ENCODE peak calls at places on chromosomes 12 and 14, in eight cellular contexts. One of them, this sample, is unnamed. For H3K4me1, the result is how much of the 10 kb centered on the place peaks cover.

GRCh38 chr14:91390165-91390778 is 27.3 kb downstream of the CCDC88C start:
- DNase-seq in tibial artery: no peak
- DNase-seq in left ventricle myocardium inferior: no peak
- DNase-seq in ovary: no peak
- DNase-seq in stomach: no peak
- DNase-seq in upper lobe of right lung: no peak
- DNase-seq in psoas muscle: no peak
- DNase-seq in lung: no peak
- DNase-seq in this sample: no peak

GRCh38 chr12:67698711-67699603 is 50.4 kb downstream of the DYRK2 start:
- DNase-seq in tibial artery: no peak
- DNase-seq in left ventricle myocardium inferior: no peak
- DNase-seq in ovary: no peak
- DNase-seq in psoas muscle: no peak
- DNase-seq in upper lobe of right lung: no peak
- DNase-seq in stomach: no peak
- DNase-seq in lung: no peak
- DNase-seq in this sample: no peak

GRCh38 chr14:29240046-29240445 is 473.5 kb downstream of the FOXG1 start:
- DNase-seq in lung: no peak
- DNase-seq in ovary: no peak
- DNase-seq in psoas muscle: no peak
- DNase-seq in stomach: no peak
- DNase-seq in left ventricle myocardium inferior: no peak
- DNase-seq in upper lobe of right lung: no peak
- DNase-seq in tibial artery: no peak
- DNase-seq in this sample: no peak

GRCh38 chr12:13211191-13211858 is 14.8 kb downstream of the EMP1 start:
- DNase-seq in psoas muscle: no peak
- DNase-seq in left ventricle myocardium inferior: no peak
- DNase-seq in stomach: no peak
- DNase-seq in ovary: no peak
- DNase-seq in upper lobe of right lung: no peak
- DNase-seq in lung: no peak
- DNase-seq in tibial artery: no peak
- DNase-seq in this sample: no peak

GRCh38 chr12:26153421-26154154 is 28.8 kb upstream of the BHLHE41 start:
- DNase-seq in ovary: peak
- DNase-seq in upper lobe of right lung: no peak
- DNase-seq in lung: no peak
- DNase-seq in tibial artery: no peak
- DNase-seq in stomach: no peak
- DNase-seq in psoas muscle: no peak
- DNase-seq in left ventricle myocardium inferior: no peak
- DNase-seq in this sample: peak

GRCh38 chr12:79294590-79294989 is 396.2 kb downstream of the PAWR start:
- DNase-seq in ovary: no peak
- DNase-seq in upper lobe of right lung: no peak
- DNase-seq in stomach: no peak
- DNase-seq in left ventricle myocardium inferior: no peak
- DNase-seq in lung: no peak
- DNase-seq in psoas muscle: no peak
- DNase-seq in tibial artery: no peak
- DNase-seq in this sample: no peak

GRCh38 chr12:131536337-131536736 is 174.6 kb upstream of the SFSWAP start:
- DNase-seq in ovary: no peak
- DNase-seq in stomach: no peak
- DNase-seq in left ventricle myocardium inferior: no peak
- DNase-seq in upper lobe of right lung: no peak
- DNase-seq in tibial artery: no peak
- DNase-seq in psoas muscle: no peak
- DNase-seq in lung: no peak
- DNase-seq in this sample: no peak

GRCh38 chr12:110312581-110313360 is 31.7 kb downstream of the ATP2A2 start:
- DNase-seq in left ventricle myocardium inferior: no peak
- DNase-seq in tibial artery: no peak
- DNase-seq in ovary: no peak
- DNase-seq in lung: no peak
- DNase-seq in upper lobe of right lung: no peak
- DNase-seq in psoas muscle: no peak
- DNase-seq in stomach: no peak
- DNase-seq in this sample: no peak

GRCh38 chr12:9626291-9626690 is 18.6 kb upstream of the KLRB1 start:
- DNase-seq in tibial artery: no peak
- DNase-seq in psoas muscle: no peak
- DNase-seq in ovary: no peak
- DNase-seq in left ventricle myocardium inferior: no peak
- DNase-seq in lung: no peak
- DNase-seq in upper lobe of right lung: no peak
- DNase-seq in stomach: no peak
- DNase-seq in this sample: no peak

GRCh38 chr12:11705010-11705409 is 55.5 kb downstream of the ETV6 start:
- DNase-seq in upper lobe of right lung: no peak
- DNase-seq in left ventricle myocardium inferior: no peak
- DNase-seq in stomach: no peak
- DNase-seq in tibial artery: no peak
- DNase-seq in psoas muscle: no peak
- DNase-seq in ovary: no peak
- DNase-seq in lung: no peak
- DNase-seq in this sample: peak

GRCh38 chr12:106442575-106442974 is 85.0 kb downstream of the POLR3B start:
- DNase-seq in upper lobe of right lung: no peak
- DNase-seq in tibial artery: no peak
- DNase-seq in psoas muscle: no peak
- DNase-seq in stomach: no peak
- DNase-seq in ovary: no peak
- DNase-seq in lung: no peak
- DNase-seq in left ventricle myocardium inferior: no peak
- DNase-seq in this sample: no peak

GRCh38 chr12:106445981-106446380 is 88.4 kb downstream of the POLR3B start:
- DNase-seq in tibial artery: no peak
- DNase-seq in left ventricle myocardium inferior: no peak
- DNase-seq in upper lobe of right lung: no peak
- DNase-seq in psoas muscle: no peak
- DNase-seq in stomach: no peak
- DNase-seq in lung: no peak
- DNase-seq in ovary: no peak
- DNase-seq in this sample: no peak

GRCh38 chr12:106446429-106447092 is 89.0 kb downstream of the POLR3B start:
- DNase-seq in left ventricle myocardium inferior: no peak
- DNase-seq in stomach: no peak
- DNase-seq in lung: no peak
- DNase-seq in psoas muscle: no peak
- DNase-seq in ovary: no peak
- DNase-seq in tibial artery: no peak
- DNase-seq in upper lobe of right lung: no peak
- DNase-seq in this sample: no peak

GRCh38 chr12:106445053-106445452 is 87.5 kb downstream of the POLR3B start:
- DNase-seq in tibial artery: no peak
- DNase-seq in left ventricle myocardium inferior: no peak
- DNase-seq in ovary: no peak
- DNase-seq in stomach: no peak
- DNase-seq in lung: no peak
- DNase-seq in psoas muscle: no peak
- DNase-seq in upper lobe of right lung: no peak
- DNase-seq in this sample: no peak
- H3K4me1 ChIP-seq in tibial artery: under half
- H3K4me1 ChIP-seq in left ventricle myocardium inferior: under half
- H3K4me1 ChIP-seq in ovary: under half
- H3K4me1 ChIP-seq in stomach: under half
- H3K4me1 ChIP-seq in lung: under half
- H3K4me1 ChIP-seq in psoas muscle: under half
- H3K4me1 ChIP-seq in upper lobe of right lung: under half
- H3K4me1 ChIP-seq in this sample: under half

DNA sequence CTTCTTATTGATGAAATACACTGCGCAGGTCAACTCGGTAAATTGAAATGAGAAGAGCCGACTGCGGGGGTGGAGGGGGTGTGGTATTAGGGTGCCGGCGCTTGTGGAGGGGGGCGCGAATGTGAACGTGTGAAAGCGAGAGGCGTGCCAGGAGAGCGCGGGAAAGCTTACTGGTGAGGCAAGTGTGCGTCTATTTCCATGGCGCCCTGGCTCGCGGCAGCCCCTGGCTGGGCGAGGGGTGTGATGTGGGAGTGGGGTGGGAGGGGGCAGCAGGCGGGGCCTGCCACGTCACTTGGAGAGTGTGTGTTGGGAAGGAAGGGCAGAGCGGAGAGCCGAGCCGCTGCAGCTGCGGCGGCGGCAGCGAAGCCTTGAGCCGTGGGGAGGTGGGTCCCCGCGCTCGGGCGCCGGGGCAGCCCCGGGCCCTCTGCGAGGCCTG is 88.8 kb downstream of the GALNT8 start:
- DNase-seq in tibial artery: no peak
- DNase-seq in left ventricle myocardium inferior: no peak
- DNase-seq in lung: no peak
- DNase-seq in upper lobe of right lung: no peak
- DNase-seq in stomach: no peak
- DNase-seq in psoas muscle: no peak
- DNase-seq in ovary: no peak
- DNase-seq in this sample: no peak
- H3K4me3 ChIP-seq in tibial artery: peak
- H3K4me3 ChIP-seq in left ventricle myocardium inferior: peak
- H3K4me3 ChIP-seq in lung: no peak
- H3K4me3 ChIP-seq in upper lobe of right lung: peak
- H3K4me3 ChIP-seq in stomach: peak
- H3K4me3 ChIP-seq in psoas muscle: peak
- H3K4me3 ChIP-seq in ovary: peak
- H3K4me3 ChIP-seq in this sample: peak

GRCh38 chr14:92850492-92850891 is 56.4 kb downstream of the GOLGA5 start:
- DNase-seq in tibial artery: no peak
- DNase-seq in stomach: no peak
- DNase-seq in lung: no peak
- DNase-seq in ovary: no peak
- DNase-seq in upper lobe of right lung: no peak
- DNase-seq in left ventricle myocardium inferior: no peak
- DNase-seq in psoas muscle: no peak
- DNase-seq in this sample: no peak

GRCh38 chr14:92847220-92848148 is 53.4 kb downstream of the GOLGA5 start:
- DNase-seq in stomach: no peak
- DNase-seq in ovary: no peak
- DNase-seq in upper lobe of right lung: no peak
- DNase-seq in lung: no peak
- DNase-seq in tibial artery: no peak
- DNase-seq in left ventricle myocardium inferior: no peak
- DNase-seq in psoas muscle: no peak
- DNase-seq in this sample: no peak

GRCh38 chr14:92844220-92844619 is 50.1 kb downstream of the GOLGA5 start:
- DNase-seq in tibial artery: no peak
- DNase-seq in lung: no peak
- DNase-seq in left ventricle myocardium inferior: no peak
- DNase-seq in upper lobe of right lung: no peak
- DNase-seq in psoas muscle: no peak
- DNase-seq in ovary: no peak
- DNase-seq in stomach: no peak
- DNase-seq in this sample: no peak

GRCh38 chr14:92848941-92849340 is 54.8 kb downstream of the GOLGA5 start:
- DNase-seq in ovary: no peak
- DNase-seq in lung: no peak
- DNase-seq in left ventricle myocardium inferior: no peak
- DNase-seq in upper lobe of right lung: no peak
- DNase-seq in stomach: no peak
- DNase-seq in tibial artery: no peak
- DNase-seq in psoas muscle: no peak
- DNase-seq in this sample: no peak

DNA sequence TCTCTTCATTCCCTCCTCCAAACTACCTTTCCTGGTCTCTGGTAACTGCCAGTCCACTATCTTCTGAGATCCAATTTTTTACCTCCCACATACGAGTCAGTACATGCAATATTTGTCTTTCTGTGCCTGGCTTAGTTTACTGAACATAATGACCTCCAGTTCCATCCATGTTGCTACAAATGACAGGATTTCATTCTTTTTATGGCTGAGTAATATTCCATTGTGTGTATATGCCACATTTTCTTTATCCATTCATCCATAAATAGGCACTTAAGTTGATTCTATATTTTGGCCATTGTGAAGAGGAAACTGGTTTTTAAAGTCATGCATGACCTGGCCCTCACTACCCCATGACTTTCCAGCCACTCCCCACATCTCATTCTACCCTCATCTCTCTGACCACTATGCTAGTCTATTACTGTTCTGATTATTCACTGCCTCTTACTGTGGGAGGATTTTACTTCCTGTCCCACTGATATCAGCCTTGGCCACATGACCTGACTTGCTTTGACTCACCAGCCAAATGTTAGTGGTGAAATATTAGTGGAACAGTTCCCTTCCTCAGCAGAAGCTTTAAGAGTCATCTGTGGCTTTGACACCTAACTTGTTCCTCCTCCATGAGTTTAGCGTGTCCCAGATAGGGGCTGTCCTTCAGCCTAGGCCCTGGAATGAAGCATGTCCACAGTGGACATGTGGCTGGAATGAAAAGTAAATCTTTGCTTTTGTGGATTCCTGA is 52.2 kb downstream of the GOLGA5 start:
- DNase-seq in upper lobe of right lung: no peak
- DNase-seq in lung: no peak
- DNase-seq in tibial artery: no peak
- DNase-seq in stomach: no peak
- DNase-seq in ovary: no peak
- DNase-seq in left ventricle myocardium inferior: no peak
- DNase-seq in psoas muscle: no peak
- DNase-seq in this sample: no peak
- H3K27ac ChIP-seq in upper lobe of right lung: no peak
- H3K27ac ChIP-seq in lung: no peak
- H3K27ac ChIP-seq in tibial artery: no peak
- H3K27ac ChIP-seq in stomach: no peak
- H3K27ac ChIP-seq in ovary: no peak
- H3K27ac ChIP-seq in left ventricle myocardium inferior: peak
- H3K27ac ChIP-seq in psoas muscle: no peak
- H3K27ac ChIP-seq in this sample: no peak

GRCh38 chr14:89247457-89248122 is 169.4 kb downstream of the FOXN3 start:
- DNase-seq in psoas muscle: no peak
- DNase-seq in lung: no peak
- DNase-seq in upper lobe of right lung: no peak
- DNase-seq in left ventricle myocardium inferior: no peak
- DNase-seq in tibial artery: no peak
- DNase-seq in stomach: no peak
- DNase-seq in ovary: no peak
- DNase-seq in this sample: no peak
- H3K4me1 ChIP-seq in psoas muscle: under half
- H3K4me1 ChIP-seq in lung: under half
- H3K4me1 ChIP-seq in upper lobe of right lung: under half
- H3K4me1 ChIP-seq in left ventricle myocardium inferior: half or more
- H3K4me1 ChIP-seq in tibial artery: under half
- H3K4me1 ChIP-seq in stomach: under half
- H3K4me1 ChIP-seq in ovary: under half
- H3K4me1 ChIP-seq in this sample: under half

GRCh38 chr12:94172973-94173372 is 24.6 kb downstream of the PLXNC1 start:
- DNase-seq in tibial artery: no peak
- DNase-seq in left ventricle myocardium inferior: no peak
- DNase-seq in ovary: no peak
- DNase-seq in stomach: peak
- DNase-seq in lung: peak
- DNase-seq in upper lobe of right lung: no peak
- DNase-seq in psoas muscle: no peak
- DNase-seq in this sample: no peak
- H3K4me3 ChIP-seq in tibial artery: no peak
- H3K4me3 ChIP-seq in left ventricle myocardium inferior: no peak
- H3K4me3 ChIP-seq in ovary: no peak
- H3K4me3 ChIP-seq in stomach: no peak
- H3K4me3 ChIP-seq in lung: no peak
- H3K4me3 ChIP-seq in upper lobe of right lung: no peak
- H3K4me3 ChIP-seq in psoas muscle: no peak
- H3K4me3 ChIP-seq in this sample: no peak

GRCh38 chr14:86787782-86788181 is 1205.2 kb downstream of the GALC start:
- DNase-seq in ovary: no peak
- DNase-seq in left ventricle myocardium inferior: no peak
- DNase-seq in stomach: no peak
- DNase-seq in tibial artery: no peak
- DNase-seq in psoas muscle: no peak
- DNase-seq in lung: no peak
- DNase-seq in upper lobe of right lung: no peak
- DNase-seq in this sample: no peak
- H3K27ac ChIP-seq in ovary: no peak
- H3K27ac ChIP-seq in left ventricle myocardium inferior: no peak
- H3K27ac ChIP-seq in stomach: no peak
- H3K27ac ChIP-seq in tibial artery: no peak
- H3K27ac ChIP-seq in psoas muscle: no peak
- H3K27ac ChIP-seq in lung: no peak
- H3K27ac ChIP-seq in upper lobe of right lung: no peak
- H3K27ac ChIP-seq in this sample: no peak